ENCODE peak calls at places on chromosomes 13 and 19, in ten cellular contexts. One of them, this sample, is unnamed.

GRCh38 chr19:2227415-2228156 is 8.5 kb downstream of the PLEKHJ1 start:
- DNase-seq in neural crest cell: no peak
- DNase-seq in RWPE1: no peak
- DNase-seq in midbrain: no peak
- DNase-seq in activated CD4-positive, CD25-positive, alpha-beta regulatory T cell: no peak
- DNase-seq in T-helper 2 cell: no peak
- DNase-seq in HFF-Myc: no peak
- DNase-seq in GOT3: no peak
- DNase-seq in foreskin fibroblast: no peak
- DNase-seq in HAP-1: no peak
- DNase-seq in this sample: no peak

GRCh38 chr13:97809576-97809975 is 143.9 kb upstream of the IPO5 start:
- DNase-seq in neural crest cell: no peak
- DNase-seq in RWPE1: no peak
- DNase-seq in midbrain: no peak
- DNase-seq in activated CD4-positive, CD25-positive, alpha-beta regulatory T cell: no peak
- DNase-seq in T-helper 2 cell: no peak
- DNase-seq in HFF-Myc: no peak
- DNase-seq in GOT3: no peak
- DNase-seq in foreskin fibroblast: peak; percentile 16
- DNase-seq in HAP-1: no peak
- DNase-seq in this sample: no peak

GRCh38 chr19:5154799-5155426 is 185.7 kb downstream of the PTPRS start:
- DNase-seq in neural crest cell: no peak
- DNase-seq in RWPE1: no peak
- DNase-seq in midbrain: no peak
- DNase-seq in activated CD4-positive, CD25-positive, alpha-beta regulatory T cell: no peak
- DNase-seq in T-helper 2 cell: no peak
- DNase-seq in HFF-Myc: no peak
- DNase-seq in GOT3: no peak
- DNase-seq in foreskin fibroblast: no peak
- DNase-seq in HAP-1: no peak
- DNase-seq in this sample: peak; percentile 55

GRCh38 chr19:58196911-58197616 is 14.2 kb downstream of the ZNF274 start:
- DNase-seq in neural crest cell: no peak
- DNase-seq in RWPE1: no peak
- DNase-seq in midbrain: no peak
- DNase-seq in activated CD4-positive, CD25-positive, alpha-beta regulatory T cell: no peak
- DNase-seq in T-helper 2 cell: no peak
- DNase-seq in HFF-Myc: no peak
- DNase-seq in GOT3: no peak
- DNase-seq in foreskin fibroblast: peak; percentile 11
- DNase-seq in HAP-1: no peak
- DNase-seq in this sample: peak; percentile 47

GRCh38 chr13:109871018-109871370 is 84.6 kb upstream of the IRS2 start:
- DNase-seq in neural crest cell: no peak
- DNase-seq in RWPE1: peak; percentile 26
- DNase-seq in midbrain: no peak
- DNase-seq in activated CD4-positive, CD25-positive, alpha-beta regulatory T cell: no peak
- DNase-seq in T-helper 2 cell: no peak
- DNase-seq in HFF-Myc: no peak
- DNase-seq in GOT3: no peak
- DNase-seq in foreskin fibroblast: peak; percentile 42
- DNase-seq in HAP-1: no peak
- DNase-seq in this sample: no peak

GRCh38 chr19:56111601-56112312 is 9.3 kb downstream of the ZNF787 start:
- DNase-seq in neural crest cell: no peak
- DNase-seq in RWPE1: peak; percentile 17
- DNase-seq in midbrain: no peak
- DNase-seq in activated CD4-positive, CD25-positive, alpha-beta regulatory T cell: no peak
- DNase-seq in T-helper 2 cell: peak; percentile 30
- DNase-seq in HFF-Myc: no peak
- DNase-seq in GOT3: no peak
- DNase-seq in foreskin fibroblast: peak; percentile 54
- DNase-seq in HAP-1: no peak
- DNase-seq in this sample: peak; percentile 22

GRCh38 chr13:105952233-105952767 is 583.2 kb downstream of the EFNB2 start:
- DNase-seq in neural crest cell: no peak
- DNase-seq in RWPE1: no peak
- DNase-seq in midbrain: no peak
- DNase-seq in activated CD4-positive, CD25-positive, alpha-beta regulatory T cell: no peak
- DNase-seq in T-helper 2 cell: no peak
- DNase-seq in HFF-Myc: no peak
- DNase-seq in GOT3: no peak
- DNase-seq in foreskin fibroblast: no peak
- DNase-seq in HAP-1: no peak
- DNase-seq in this sample: no peak

GRCh38 chr13:99970761-99971575 is 599 bp downstream of the ZIC5 start:
- DNase-seq in neural crest cell: no peak
- DNase-seq in RWPE1: no peak
- DNase-seq in midbrain: no peak
- DNase-seq in activated CD4-positive, CD25-positive, alpha-beta regulatory T cell: no peak
- DNase-seq in T-helper 2 cell: no peak
- DNase-seq in HFF-Myc: no peak
- DNase-seq in GOT3: no peak
- DNase-seq in foreskin fibroblast: no peak
- DNase-seq in HAP-1: peak; percentile 82
- DNase-seq in this sample: peak; percentile 94

GRCh38 chr19:32287086-32287485 is 58.3 kb upstream of the ZNF507 start:
- DNase-seq in neural crest cell: no peak
- DNase-seq in RWPE1: no peak
- DNase-seq in midbrain: no peak
- DNase-seq in activated CD4-positive, CD25-positive, alpha-beta regulatory T cell: no peak
- DNase-seq in T-helper 2 cell: no peak
- DNase-seq in HFF-Myc: no peak
- DNase-seq in GOT3: no peak
- DNase-seq in foreskin fibroblast: no peak
- DNase-seq in HAP-1: no peak
- DNase-seq in this sample: no peak

GRCh38 chr19:3593156-3593555 is 7.9 kb downstream of the GIPC3 start:
- DNase-seq in neural crest cell: no peak
- DNase-seq in RWPE1: no peak
- DNase-seq in midbrain: no peak
- DNase-seq in activated CD4-positive, CD25-positive, alpha-beta regulatory T cell: no peak
- DNase-seq in T-helper 2 cell: no peak
- DNase-seq in HFF-Myc: no peak
- DNase-seq in GOT3: no peak
- DNase-seq in foreskin fibroblast: no peak
- DNase-seq in HAP-1: no peak
- DNase-seq in this sample: no peak

GRCh38 chr19:44698492-44699201 is at the start of gene CEACAM16:
- DNase-seq in neural crest cell: no peak
- DNase-seq in RWPE1: no peak
- DNase-seq in midbrain: no peak
- DNase-seq in activated CD4-positive, CD25-positive, alpha-beta regulatory T cell: no peak
- DNase-seq in T-helper 2 cell: no peak
- DNase-seq in HFF-Myc: no peak
- DNase-seq in GOT3: no peak
- DNase-seq in foreskin fibroblast: no peak
- DNase-seq in HAP-1: no peak
- DNase-seq in this sample: no peak

GRCh38 chr13:74573654-74574053 is 439.4 kb upstream of the KLF12 start:
- DNase-seq in neural crest cell: no peak
- DNase-seq in RWPE1: no peak
- DNase-seq in midbrain: peak; percentile 3
- DNase-seq in activated CD4-positive, CD25-positive, alpha-beta regulatory T cell: no peak
- DNase-seq in T-helper 2 cell: no peak
- DNase-seq in HFF-Myc: no peak
- DNase-seq in GOT3: no peak
- DNase-seq in foreskin fibroblast: no peak
- DNase-seq in HAP-1: peak; percentile 42
- DNase-seq in this sample: no peak

GRCh38 chr19:49954092-49954825 is 6.7 kb downstream of the SIGLEC11 start:
- DNase-seq in neural crest cell: no peak
- DNase-seq in RWPE1: no peak
- DNase-seq in midbrain: no peak
- DNase-seq in activated CD4-positive, CD25-positive, alpha-beta regulatory T cell: no peak
- DNase-seq in T-helper 2 cell: no peak
- DNase-seq in HFF-Myc: no peak
- DNase-seq in GOT3: no peak
- DNase-seq in foreskin fibroblast: peak; percentile 41
- DNase-seq in HAP-1: no peak
- DNase-seq in this sample: no peak

GRCh38 chr13:35164324-35164932 is 222.4 kb downstream of the NBEA start:
- DNase-seq in neural crest cell: no peak
- DNase-seq in RWPE1: peak; percentile 18
- DNase-seq in midbrain: peak; percentile 41
- DNase-seq in activated CD4-positive, CD25-positive, alpha-beta regulatory T cell: no peak
- DNase-seq in T-helper 2 cell: no peak
- DNase-seq in HFF-Myc: no peak
- DNase-seq in GOT3: no peak
- DNase-seq in foreskin fibroblast: peak; percentile 50
- DNase-seq in HAP-1: no peak
- DNase-seq in this sample: peak; percentile 55

GRCh38 chr19:50693064-50693975 is 26.3 kb downstream of the SHANK1 start:
- DNase-seq in neural crest cell: no peak
- DNase-seq in RWPE1: no peak
- DNase-seq in midbrain: no peak
- DNase-seq in activated CD4-positive, CD25-positive, alpha-beta regulatory T cell: no peak
- DNase-seq in T-helper 2 cell: no peak
- DNase-seq in HFF-Myc: no peak
- DNase-seq in GOT3: no peak
- DNase-seq in foreskin fibroblast: no peak
- DNase-seq in HAP-1: no peak
- DNase-seq in this sample: peak; percentile 28

GRCh38 chr19:7515471-7516226 is at the start of gene ZNF358:
- DNase-seq in neural crest cell: peak; percentile 71
- DNase-seq in RWPE1: peak; percentile 63
- DNase-seq in midbrain: peak; percentile 80
- DNase-seq in activated CD4-positive, CD25-positive, alpha-beta regulatory T cell: no peak
- DNase-seq in T-helper 2 cell: no peak
- DNase-seq in HFF-Myc: no peak
- DNase-seq in GOT3: no peak
- DNase-seq in foreskin fibroblast: peak; percentile 90
- DNase-seq in HAP-1: peak; percentile 92
- DNase-seq in this sample: peak; percentile 81